ENCODE peak calls at places on chromosomes 16 and 17, in six cellular contexts. S, C, E, R, Y and P are unnamed samples. For H3K4me1, the result is how much of the 10 kb centered on the place peaks cover.

GRCh38 chr16:86227801-86228200 is 282.5 kb upstream of the FOXF1 start:
- DNase-seq in S (peak), R (no peak), C (no peak), Y (peak), E (no peak), P (no peak)

GRCh38 chr16:46882304-46882939 is 1.7 kb upstream of the GPT2 start:
- DNase-seq in Y (no peak), R (no peak), S (no peak), C (peak), E (no peak), P (no peak)

GRCh38 chr17:47099451-47099986 is 89.6 kb downstream of the CDC27 start:
- DNase-seq in R (peak), C (no peak), S (no peak), E (no peak), Y (no peak), P (no peak)

GRCh38 chr17:79803997-79804855 is 7.3 kb upstream of the CBX8 start:
- DNase-seq in Y (no peak), R (no peak), E (peak), S (peak), C (no peak), P (no peak)

GRCh38 chr16:73405851-73406250 is 357.9 kb upstream of the ZFHX3 start:
- DNase-seq in Y (no peak), E (no peak), C (no peak), R (no peak), S (no peak), P (no peak)

GRCh38 chr17:2064980-2065785 is 10.3 kb downstream of the HIC1 start:
- DNase-seq in S (peak), Y (no peak), E (peak), C (peak), R (peak), P (no peak)

GRCh38 chr16:83744521-83744981 is 63.2 kb upstream of the HSBP1 start:
- DNase-seq in S (no peak), R (peak), C (no peak), E (peak), Y (no peak), P (peak)

GRCh38 chr16:47229053-47229640 is 85.4 kb upstream of the NETO2 start:
- DNase-seq in Y (no peak), S (no peak), C (no peak), R (no peak), E (no peak), P (no peak)

GRCh38 chr17:78362671-78363070 is 2.8 kb upstream of the SOCS3 start:
- DNase-seq in C (no peak), R (no peak), S (no peak), Y (no peak), E (no peak), P (no peak)

GRCh38 chr16:66309-67182 is 5.9 kb downstream of the RHBDF1 start:
- DNase-seq in R (no peak), E (no peak), S (no peak), Y (no peak), C (no peak), P (no peak)

GRCh38 chr16:84821728-84822676 is 2.2 kb downstream of the CRISPLD2 start:
- DNase-seq in Y (no peak), C (no peak), S (no peak), R (no peak), E (no peak), P (no peak)

GRCh38 chr17:335691-336090 is 16.9 kb downstream of the RPH3AL start:
- DNase-seq in Y (no peak), C (no peak), R (no peak), E (no peak), S (no peak), P (no peak)

GRCh38 chr16:25895371-25895770 is 203.6 kb downstream of the HS3ST4 start:
- DNase-seq in E (no peak), R (no peak), Y (no peak), C (no peak), S (no peak), P (no peak)

GRCh38 chr16:25893332-25893731 is 201.6 kb downstream of the HS3ST4 start:
- DNase-seq in C (peak), S (no peak), Y (no peak), E (no peak), R (no peak), P (no peak)

GRCh38 chr16:25896412-25896811 is 204.7 kb downstream of the HS3ST4 start:
- DNase-seq in S (no peak), R (no peak), C (no peak), Y (no peak), E (no peak), P (no peak)

DNA sequence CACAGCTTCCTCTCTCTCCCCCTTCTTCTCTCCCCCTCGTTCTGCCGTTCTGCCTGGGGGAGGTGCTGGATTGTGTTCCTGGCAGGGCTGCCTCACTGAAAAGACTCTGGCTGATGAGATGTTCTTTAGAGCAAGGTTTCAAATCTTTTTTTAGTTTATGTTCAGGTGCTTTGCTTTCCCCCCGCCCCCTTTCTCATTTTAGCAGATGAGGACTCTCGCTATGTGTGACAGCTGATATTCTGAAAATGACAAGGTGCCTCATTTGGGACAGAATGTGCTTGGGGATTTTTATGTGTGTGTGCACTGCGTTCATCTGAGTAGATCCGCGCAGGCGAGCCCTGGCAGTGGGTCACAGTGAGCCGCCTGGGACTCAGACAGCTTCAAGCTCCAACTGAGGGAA is 205.9 kb downstream of the HS3ST4 start:
- DNase-seq in C (no peak), Y (no peak), R (no peak), E (no peak), S (no peak), P (no peak)
- TF ChIP-seq POLR2A in C (no peak), Y (no peak), R (no peak), E (no peak), S (no peak), P (no peak)

GRCh38 chr17:29140631-29141483 is 39.3 kb downstream of the MYO18A start:
- DNase-seq in R (no peak), C (no peak), Y (no peak), E (no peak), S (peak), P (no peak)
- H3K4me1 ChIP-seq in R (under half), C (under half), Y (under half), E (half or more), S (half or more), P (under half)

GRCh38 chr16:29995911-29996772 is at the start of gene INO80E:
- DNase-seq in R (peak), E (peak), C (peak), Y (peak), S (peak), P (peak)

GRCh38 chr16:29994613-29995329 is 646 bp downstream of the HIRIP3 start:
- DNase-seq in Y (no peak), C (peak), E (peak), R (peak), S (peak), P (no peak)

GRCh38 chr16:29993903-29994612 is 1.4 kb downstream of the HIRIP3 start:
- DNase-seq in C (no peak), Y (no peak), E (no peak), R (no peak), S (no peak), P (no peak)

GRCh38 chr16:29996773-29997250 is 771 bp downstream of the INO80E start:
- DNase-seq in R (no peak), S (no peak), E (no peak), Y (no peak), C (no peak), P (no peak)

DNA sequence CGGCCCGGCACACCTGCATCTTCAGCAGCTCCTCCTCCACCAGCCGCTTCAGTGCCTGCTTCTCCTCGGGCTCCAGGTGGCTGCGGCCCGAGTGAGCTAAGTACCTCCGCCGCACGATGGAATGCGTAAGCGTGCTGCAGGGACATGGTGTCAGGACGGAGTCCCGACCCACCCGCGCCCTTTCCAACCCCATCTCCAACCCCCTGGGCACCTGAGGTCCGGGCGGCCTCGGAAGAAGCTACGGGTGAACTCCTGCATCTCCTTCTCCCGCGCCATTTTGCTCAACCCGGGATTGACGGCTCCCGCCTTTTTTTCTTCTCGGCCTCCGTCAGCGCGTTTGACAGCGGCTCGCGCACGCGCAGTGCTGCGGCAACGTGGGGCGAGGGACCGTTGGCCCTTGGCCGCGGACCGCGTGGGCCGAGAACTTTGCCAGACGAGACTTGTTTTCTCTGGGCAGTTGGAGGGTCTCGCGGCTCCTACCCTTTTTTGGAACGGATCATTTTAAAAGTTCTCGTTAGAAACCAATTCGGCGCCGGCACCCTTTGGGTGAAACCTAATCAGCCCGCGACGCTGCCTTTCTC is at the start of gene HIRIP3:
- DNase-seq in Y (peak), C (peak), E (peak), S (peak), R (peak), P (peak)
- TF ChIP-seq POLR2A in Y (no peak), C (no peak), E (peak), S (peak), R (peak), P (no peak)

GRCh38 chr17:75390982-75391381 is 14.5 kb downstream of the GRB2 start:
- DNase-seq in E (no peak), Y (no peak), R (no peak), S (no peak), C (no peak), P (no peak)
- H3K4me1 ChIP-seq in E (under half), Y (under half), R (half or more), S (half or more), C (under half), P (under half)

GRCh38 chr17:71071837-71072236 is 902.5 kb downstream of the KCNJ2 start:
- DNase-seq in R (no peak), E (no peak), Y (no peak), S (no peak), C (no peak), P (no peak)
- TF ChIP-seq POLR2A in R (no peak), E (no peak), Y (no peak), S (no peak), C (no peak), P (no peak)